ENCODE peak calls at places on chromosomes 5 and 9, in six cellular contexts. One of them, this sample, is unnamed.

GRCh38 chr9:95139121-95139520 is 178.4 kb downstream of the FANCC start:
- DNase-seq in HepG2: no peak
- DNase-seq in A549: no peak
- DNase-seq in GM12878: no peak
- DNase-seq in endothelial cell of umbilical vein: no peak
- DNase-seq in K562: no peak
- DNase-seq in this sample: no peak

GRCh38 chr5:127950707-127951356 is 132.7 kb upstream of the SLC12A2 start:
- DNase-seq in HepG2: no peak
- DNase-seq in A549: peak; percentile 83
- DNase-seq in GM12878: no peak
- DNase-seq in endothelial cell of umbilical vein: no peak
- DNase-seq in K562: no peak
- DNase-seq in this sample: peak; percentile 49

GRCh38 chr9:119053070-119053469 is 316.2 kb downstream of the BRINP1 start:
- DNase-seq in HepG2: no peak
- DNase-seq in A549: no peak
- DNase-seq in GM12878: no peak
- DNase-seq in endothelial cell of umbilical vein: no peak
- DNase-seq in K562: no peak
- DNase-seq in this sample: no peak

GRCh38 chr5:100890514-100891008 is 12.5 kb downstream of the ST8SIA4 start:
- DNase-seq in HepG2: no peak
- DNase-seq in A549: peak; percentile 25
- DNase-seq in GM12878: peak; percentile 64
- DNase-seq in endothelial cell of umbilical vein: peak; percentile 10
- DNase-seq in K562: no peak
- DNase-seq in this sample: peak; percentile 79

GRCh38 chr9:133986774-133987454 is 5.2 kb downstream of the VAV2 start:
- DNase-seq in HepG2: no peak
- DNase-seq in A549: no peak
- DNase-seq in GM12878: no peak
- DNase-seq in endothelial cell of umbilical vein: no peak
- DNase-seq in K562: no peak
- DNase-seq in this sample: no peak

GRCh38 chr9:95373069-95373681 is 55.7 kb upstream of the FANCC start:
- DNase-seq in HepG2: no peak
- DNase-seq in A549: no peak
- DNase-seq in GM12878: no peak
- DNase-seq in endothelial cell of umbilical vein: no peak
- DNase-seq in K562: no peak
- DNase-seq in this sample: no peak

GRCh38 chr5:83922699-83923098 is 202.0 kb upstream of the HAPLN1 start:
- DNase-seq in HepG2: no peak
- DNase-seq in A549: no peak
- DNase-seq in GM12878: no peak
- DNase-seq in endothelial cell of umbilical vein: no peak
- DNase-seq in K562: no peak
- DNase-seq in this sample: peak; percentile 18

GRCh38 chr5:133051117-133051546 is 681 bp upstream of the HSPA4 start:
- DNase-seq in HepG2: no peak
- DNase-seq in A549: no peak
- DNase-seq in GM12878: no peak
- DNase-seq in endothelial cell of umbilical vein: no peak
- DNase-seq in K562: no peak
- DNase-seq in this sample: no peak

GRCh38 chr5:18312016-18312415 is 677.8 kb downstream of the TAF11L14 start:
- DNase-seq in HepG2: no peak
- DNase-seq in A549: no peak
- DNase-seq in GM12878: no peak
- DNase-seq in endothelial cell of umbilical vein: no peak
- DNase-seq in K562: no peak
- DNase-seq in this sample: no peak

GRCh38 chr9:126108240-126108639 is 218.4 kb upstream of the MVB12B start:
- DNase-seq in HepG2: no peak
- DNase-seq in A549: no peak
- DNase-seq in GM12878: no peak
- DNase-seq in endothelial cell of umbilical vein: no peak
- DNase-seq in K562: peak; percentile 5
- DNase-seq in this sample: peak; percentile 12

GRCh38 chr5:133868946-133869674 is 99.3 kb downstream of the C5orf15 start:
- DNase-seq in HepG2: peak; percentile 21
- DNase-seq in A549: peak; percentile 75
- DNase-seq in GM12878: no peak
- DNase-seq in endothelial cell of umbilical vein: peak; percentile 76
- DNase-seq in K562: peak; percentile 77
- DNase-seq in this sample: peak; percentile 70

GRCh38 chr5:151745071-151745705 is 13.2 kb downstream of the ATOX1 start:
- DNase-seq in HepG2: no peak
- DNase-seq in A549: no peak
- DNase-seq in GM12878: peak; percentile 71
- DNase-seq in endothelial cell of umbilical vein: peak; percentile 87
- DNase-seq in K562: no peak
- DNase-seq in this sample: no peak

GRCh38 chr5:9233712-9234111 is 312.2 kb downstream of the SEMA5A start:
- DNase-seq in HepG2: no peak
- DNase-seq in A549: no peak
- DNase-seq in GM12878: no peak
- DNase-seq in endothelial cell of umbilical vein: no peak
- DNase-seq in K562: no peak
- DNase-seq in this sample: no peak

GRCh38 chr9:93814561-93814960 is 140.6 kb downstream of the BARX1 start:
- DNase-seq in HepG2: no peak
- DNase-seq in A549: no peak
- DNase-seq in GM12878: no peak
- DNase-seq in endothelial cell of umbilical vein: no peak
- DNase-seq in K562: no peak
- DNase-seq in this sample: peak; percentile 21

GRCh38 chr5:68962632-68963484 is 131.0 kb upstream of the SLC30A5 start:
- DNase-seq in HepG2: peak; percentile 46
- DNase-seq in A549: peak; percentile 64
- DNase-seq in GM12878: no peak
- DNase-seq in endothelial cell of umbilical vein: peak; percentile 60
- DNase-seq in K562: peak; percentile 66
- DNase-seq in this sample: peak; percentile 42

GRCh38 chr5:145825751-145826180 is 9.4 kb downstream of the PRELID2 start:
- DNase-seq in HepG2: peak; percentile 61
- DNase-seq in A549: peak; percentile 63
- DNase-seq in GM12878: no peak
- DNase-seq in endothelial cell of umbilical vein: peak; percentile 56
- DNase-seq in K562: peak; percentile 69
- DNase-seq in this sample: peak; percentile 66

GRCh38 chr5:176998828-176999227 is 7.8 kb downstream of the UIMC1 start:
- DNase-seq in HepG2: no peak
- DNase-seq in A549: no peak
- DNase-seq in GM12878: no peak
- DNase-seq in endothelial cell of umbilical vein: no peak
- DNase-seq in K562: no peak
- DNase-seq in this sample: no peak
- H3K4me3 ChIP-seq in HepG2: no peak overlapping the region
- H3K4me3 ChIP-seq in A549: no peak overlapping the region
- H3K4me3 ChIP-seq in GM12878: no peak overlapping the region
- H3K4me3 ChIP-seq in endothelial cell of umbilical vein: no peak overlapping the region
- H3K4me3 ChIP-seq in K562: no peak overlapping the region
- H3K4me3 ChIP-seq in this sample: no peak overlapping the region

GRCh38 chr5:172871561-172871960 is 37.5 kb downstream of the ERGIC1 start:
- DNase-seq in HepG2: no peak
- DNase-seq in A549: no peak
- DNase-seq in GM12878: no peak
- DNase-seq in endothelial cell of umbilical vein: no peak
- DNase-seq in K562: no peak
- DNase-seq in this sample: no peak

GRCh38 chr5:172873513-172873912 is 39.5 kb downstream of the ERGIC1 start:
- DNase-seq in HepG2: no peak
- DNase-seq in A549: no peak
- DNase-seq in GM12878: no peak
- DNase-seq in endothelial cell of umbilical vein: no peak
- DNase-seq in K562: no peak
- DNase-seq in this sample: no peak

GRCh38 chr5:172874647-172875371 is 40.8 kb downstream of the ERGIC1 start:
- DNase-seq in HepG2: no peak
- DNase-seq in A549: no peak
- DNase-seq in GM12878: no peak
- DNase-seq in endothelial cell of umbilical vein: no peak
- DNase-seq in K562: no peak
- DNase-seq in this sample: no peak

GRCh38 chr5:172871982-172872381 is 37.9 kb downstream of the ERGIC1 start:
- DNase-seq in HepG2: no peak
- DNase-seq in A549: no peak
- DNase-seq in GM12878: no peak
- DNase-seq in endothelial cell of umbilical vein: peak; percentile 54
- DNase-seq in K562: no peak
- DNase-seq in this sample: peak; percentile 21

DNA sequence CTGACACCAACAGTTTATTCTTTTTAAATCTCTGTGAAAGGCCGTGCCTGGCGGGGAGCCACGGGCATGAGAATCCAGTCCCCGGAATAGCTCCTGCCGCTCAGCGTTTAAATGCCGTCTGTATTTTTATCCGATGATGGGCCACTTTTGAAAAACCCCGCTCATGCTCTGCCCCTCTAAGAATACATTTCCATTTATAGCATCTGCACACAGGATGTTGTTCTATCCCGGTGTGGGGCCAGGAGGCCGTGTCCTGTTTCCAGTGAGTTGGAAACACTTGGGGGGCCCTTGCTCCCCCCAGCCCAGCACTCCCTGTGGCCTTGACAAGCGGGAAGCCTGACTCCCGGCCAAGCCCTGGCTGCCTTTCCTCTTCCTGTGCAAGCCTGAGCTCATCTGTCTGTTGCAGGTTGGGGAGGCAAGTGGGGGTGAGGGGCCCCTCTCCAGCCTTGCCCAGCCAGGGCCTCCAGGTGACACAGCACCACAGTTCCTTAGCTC is 39.0 kb downstream of the ERGIC1 start:
- DNase-seq in HepG2: no peak
- DNase-seq in A549: no peak
- DNase-seq in GM12878: no peak
- DNase-seq in endothelial cell of umbilical vein: peak; percentile 90
- DNase-seq in K562: no peak
- DNase-seq in this sample: no peak
- TF ChIP-seq MYC in HepG2: no peak
- TF ChIP-seq MYC in A549: no peak
- TF ChIP-seq MYC in GM12878: no peak
- TF ChIP-seq MYC in endothelial cell of umbilical vein: no peak
- TF ChIP-seq MYC in K562: no peak
- TF ChIP-seq MYC in this sample: no peak

GRCh38 chr9:136668983-136669790 is 6.5 kb downstream of the EGFL7 start:
- DNase-seq in HepG2: no peak
- DNase-seq in A549: peak; percentile 61
- DNase-seq in GM12878: no peak
- DNase-seq in endothelial cell of umbilical vein: peak; percentile 57
- DNase-seq in K562: peak; percentile 64
- DNase-seq in this sample: no peak
- H3K4me3 ChIP-seq in HepG2: no peak overlapping the region
- H3K4me3 ChIP-seq in A549: no peak overlapping the region
- H3K4me3 ChIP-seq in GM12878: no peak overlapping the region
- H3K4me3 ChIP-seq in endothelial cell of umbilical vein: peak overlapping the region; percentile 65
- H3K4me3 ChIP-seq in K562: no peak overlapping the region
- H3K4me3 ChIP-seq in this sample: no peak overlapping the region

GRCh38 chr9:87712801-87713277 is 13.1 kb upstream of the CTSL start:
- DNase-seq in HepG2: no peak
- DNase-seq in A549: no peak
- DNase-seq in GM12878: no peak
- DNase-seq in endothelial cell of umbilical vein: no peak
- DNase-seq in K562: no peak
- DNase-seq in this sample: no peak

GRCh38 chr9:87711857-87712800 is 13.8 kb upstream of the CTSL start:
- DNase-seq in HepG2: peak; percentile 27
- DNase-seq in A549: peak; percentile 81
- DNase-seq in GM12878: no peak
- DNase-seq in endothelial cell of umbilical vein: peak; percentile 12
- DNase-seq in K562: peak; percentile 29
- DNase-seq in this sample: no peak

GRCh38 chr9:87713990-87714335 is 12.0 kb upstream of the CTSL start:
- DNase-seq in HepG2: no peak
- DNase-seq in A549: no peak
- DNase-seq in GM12878: no peak
- DNase-seq in endothelial cell of umbilical vein: no peak
- DNase-seq in K562: no peak
- DNase-seq in this sample: no peak

GRCh38 chr9:87714819-87715218 is 11.1 kb upstream of the CTSL start:
- DNase-seq in HepG2: peak; percentile 89
- DNase-seq in A549: peak; percentile 78
- DNase-seq in GM12878: no peak
- DNase-seq in endothelial cell of umbilical vein: peak; percentile 47
- DNase-seq in K562: peak; percentile 81
- DNase-seq in this sample: peak; percentile 65

GRCh38 chr9:87713278-87713989 is 12.5 kb upstream of the CTSL start:
- DNase-seq in HepG2: peak; percentile 62
- DNase-seq in A549: peak; percentile 99
- DNase-seq in GM12878: no peak
- DNase-seq in endothelial cell of umbilical vein: peak; percentile 88
- DNase-seq in K562: peak; percentile 89
- DNase-seq in this sample: peak; percentile 77
- TF ChIP-seq MYC in HepG2: no peak
- TF ChIP-seq MYC in A549: peak; percentile 36
- TF ChIP-seq MYC in GM12878: no peak
- TF ChIP-seq MYC in endothelial cell of umbilical vein: no peak
- TF ChIP-seq MYC in K562: no peak
- TF ChIP-seq MYC in this sample: no peak

DNA sequence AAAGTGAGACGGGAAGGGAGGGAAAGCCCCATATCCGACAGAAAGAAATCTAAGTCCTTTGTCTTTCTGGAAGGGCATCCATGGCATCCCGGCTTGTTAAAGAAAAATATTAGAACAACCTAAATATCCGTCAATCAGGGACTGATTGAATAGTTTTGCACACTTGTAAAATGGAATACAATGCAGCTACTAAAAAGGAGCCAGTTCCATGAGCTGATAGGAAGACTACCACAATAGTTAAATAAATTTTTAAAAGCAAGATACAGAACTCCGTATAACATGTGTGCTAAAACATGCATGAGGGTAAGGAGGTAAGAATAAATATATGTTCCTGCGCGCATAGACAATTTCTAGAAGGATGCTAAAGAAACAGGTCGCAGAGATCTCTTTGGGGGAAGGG is 12.8 kb upstream of the GNPDA1 start:
- DNase-seq in HepG2: no peak
- DNase-seq in A549: no peak
- DNase-seq in GM12878: no peak
- DNase-seq in endothelial cell of umbilical vein: no peak
- DNase-seq in K562: no peak
- DNase-seq in this sample: no peak
- H3K4me3 ChIP-seq in HepG2: no peak overlapping the region
- H3K4me3 ChIP-seq in A549: peak overlapping the region; percentile 46
- H3K4me3 ChIP-seq in GM12878: no peak overlapping the region
- H3K4me3 ChIP-seq in endothelial cell of umbilical vein: no peak overlapping the region
- H3K4me3 ChIP-seq in K562: no peak overlapping the region
- H3K4me3 ChIP-seq in this sample: no peak overlapping the region

DNA sequence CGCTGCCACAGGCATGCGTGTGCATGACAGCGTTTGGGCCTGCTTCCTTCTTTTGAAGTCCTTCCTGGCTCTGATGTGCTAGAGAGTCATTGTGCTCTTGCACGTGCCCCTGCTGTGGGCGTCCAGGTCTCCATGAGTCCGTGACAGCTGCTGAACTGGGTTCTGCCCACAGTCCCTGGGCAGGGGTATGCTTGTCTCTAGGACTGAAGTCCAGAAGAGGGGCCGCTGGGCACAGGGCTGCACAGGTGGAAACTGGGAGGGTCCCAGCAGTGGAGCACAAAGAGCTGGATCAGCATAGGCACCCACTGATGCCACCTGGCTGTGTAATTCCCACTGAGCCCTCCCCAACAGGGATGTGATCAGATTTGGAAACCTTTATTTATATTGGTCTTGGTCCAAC is 169.4 kb downstream of the IRX2 start:
- DNase-seq in HepG2: no peak
- DNase-seq in A549: no peak
- DNase-seq in GM12878: no peak
- DNase-seq in endothelial cell of umbilical vein: no peak
- DNase-seq in K562: no peak
- DNase-seq in this sample: no peak
- TF ChIP-seq MYC in HepG2: no peak
- TF ChIP-seq MYC in A549: no peak
- TF ChIP-seq MYC in GM12878: no peak
- TF ChIP-seq MYC in endothelial cell of umbilical vein: no peak
- TF ChIP-seq MYC in K562: no peak
- TF ChIP-seq MYC in this sample: no peak

This sample was measured in NB4.